ENCODE peak calls at places on chromosome 15, in seven cellular contexts. One of them, this sample, is unnamed.
A peak's percentile ranks its signal among the peaks of the same experiment; 100 is the strongest.

GRCh38 chr15:31455499-31455898 is 128.9 kb downstream of the KLF13 start:
- DNase-seq in breast epithelium: no peak
- DNase-seq in suprapubic skin: peak; percentile 2
- DNase-seq in GM23338: peak; percentile 49
- DNase-seq in spleen: no peak
- DNase-seq in sigmoid colon: no peak
- DNase-seq in HepG2: no peak
- DNase-seq in this sample: no peak

GRCh38 chr15:68352401-68353062 is 75.0 kb downstream of the FEM1B start:
- DNase-seq in breast epithelium: peak; percentile 55
- DNase-seq in suprapubic skin: no peak
- DNase-seq in GM23338: no peak
- DNase-seq in spleen: peak; percentile 72
- DNase-seq in sigmoid colon: peak; percentile 90
- DNase-seq in HepG2: no peak
- DNase-seq in this sample: peak; percentile 98

GRCh38 chr15:93038064-93038705 is 50.8 kb downstream of the RGMA start:
- DNase-seq in breast epithelium: no peak
- DNase-seq in suprapubic skin: peak; percentile 46
- DNase-seq in GM23338: no peak
- DNase-seq in spleen: peak; percentile 32
- DNase-seq in sigmoid colon: peak; percentile 57
- DNase-seq in HepG2: no peak
- DNase-seq in this sample: no peak

GRCh38 chr15:99014803-99015676 is 7.4 kb upstream of the PGPEP1L start:
- DNase-seq in breast epithelium: peak; percentile 65
- DNase-seq in suprapubic skin: no peak
- DNase-seq in GM23338: peak; percentile 88
- DNase-seq in spleen: peak; percentile 84
- DNase-seq in sigmoid colon: peak; percentile 80
- DNase-seq in HepG2: peak; percentile 28
- DNase-seq in this sample: peak; percentile 41

GRCh38 chr15:88907111-88907510 is 6.1 kb downstream of the MFGE8 start:
- DNase-seq in breast epithelium: no peak
- DNase-seq in suprapubic skin: no peak
- DNase-seq in GM23338: no peak
- DNase-seq in spleen: no peak
- DNase-seq in sigmoid colon: peak; percentile 61
- DNase-seq in HepG2: no peak
- DNase-seq in this sample: no peak

GRCh38 chr15:99084965-99085364 is 19.9 kb upstream of the SYNM start:
- DNase-seq in breast epithelium: no peak
- DNase-seq in suprapubic skin: no peak
- DNase-seq in GM23338: no peak
- DNase-seq in spleen: no peak
- DNase-seq in sigmoid colon: no peak
- DNase-seq in HepG2: no peak
- DNase-seq in this sample: no peak

GRCh38 chr15:68833734-68834334 is 13.1 kb upstream of the ANP32A start:
- DNase-seq in breast epithelium: no peak
- DNase-seq in suprapubic skin: no peak
- DNase-seq in GM23338: no peak
- DNase-seq in spleen: no peak
- DNase-seq in sigmoid colon: no peak
- DNase-seq in HepG2: no peak
- DNase-seq in this sample: no peak

GRCh38 chr15:51706347-51706746 is 25.0 kb downstream of the SCG3 start:
- DNase-seq in breast epithelium: no peak
- DNase-seq in suprapubic skin: no peak
- DNase-seq in GM23338: no peak
- DNase-seq in spleen: no peak
- DNase-seq in sigmoid colon: no peak
- DNase-seq in HepG2: no peak
- DNase-seq in this sample: no peak

DNA sequence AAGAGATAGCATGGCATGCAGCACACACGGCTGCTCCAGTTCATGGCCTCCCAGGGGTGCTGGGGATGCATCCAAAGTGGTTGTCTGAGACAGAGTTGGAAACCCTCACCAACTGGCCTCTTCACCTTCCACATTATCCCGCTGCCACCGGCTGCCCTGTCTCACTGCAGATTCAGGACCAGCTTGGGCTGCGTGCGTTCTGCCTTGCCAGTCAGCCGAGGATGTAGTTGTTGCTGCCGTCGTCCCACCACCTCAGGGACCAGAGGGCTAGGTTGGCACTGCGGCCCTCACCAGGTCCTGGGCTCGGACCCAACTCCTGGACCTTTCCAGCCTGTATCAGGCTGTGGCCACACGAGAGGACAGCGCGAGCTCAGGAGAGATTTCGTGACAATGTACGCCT is 4.8 kb downstream of the CIB1 start:
- DNase-seq in breast epithelium: no peak
- DNase-seq in suprapubic skin: no peak
- DNase-seq in GM23338: no peak
- DNase-seq in spleen: no peak
- DNase-seq in sigmoid colon: no peak
- DNase-seq in HepG2: no peak
- DNase-seq in this sample: no peak
- TF ChIP-seq POLR2AphosphoS5 in breast epithelium: no peak
- TF ChIP-seq POLR2AphosphoS5 in suprapubic skin: no peak
- TF ChIP-seq POLR2AphosphoS5 in GM23338: no peak
- TF ChIP-seq POLR2AphosphoS5 in spleen: peak; percentile 32
- TF ChIP-seq POLR2AphosphoS5 in sigmoid colon: no peak
- TF ChIP-seq POLR2AphosphoS5 in HepG2: no peak
- TF ChIP-seq POLR2AphosphoS5 in this sample: no peak

GRCh38 chr15:50358805-50359204 is 3.8 kb upstream of the GABPB1 start:
- DNase-seq in breast epithelium: no peak
- DNase-seq in suprapubic skin: no peak
- DNase-seq in GM23338: peak; percentile 61
- DNase-seq in spleen: no peak
- DNase-seq in sigmoid colon: no peak
- DNase-seq in HepG2: peak; percentile 57
- DNase-seq in this sample: peak; percentile 41
- TF ChIP-seq POLR2AphosphoS5 in breast epithelium: no peak
- TF ChIP-seq POLR2AphosphoS5 in suprapubic skin: no peak
- TF ChIP-seq POLR2AphosphoS5 in GM23338: no peak
- TF ChIP-seq POLR2AphosphoS5 in spleen: no peak
- TF ChIP-seq POLR2AphosphoS5 in sigmoid colon: no peak
- TF ChIP-seq POLR2AphosphoS5 in HepG2: no peak
- TF ChIP-seq POLR2AphosphoS5 in this sample: no peak

GRCh38 chr15:41387646-41388045 is 14.7 kb downstream of the NDUFAF1 start:
- DNase-seq in breast epithelium: no peak
- DNase-seq in suprapubic skin: no peak
- DNase-seq in GM23338: no peak
- DNase-seq in spleen: peak; percentile 37
- DNase-seq in sigmoid colon: peak; percentile 28
- DNase-seq in HepG2: no peak
- DNase-seq in this sample: no peak

GRCh38 chr15:41394924-41395323 is 7.4 kb downstream of the NDUFAF1 start:
- DNase-seq in breast epithelium: no peak
- DNase-seq in suprapubic skin: no peak
- DNase-seq in GM23338: no peak
- DNase-seq in spleen: no peak
- DNase-seq in sigmoid colon: no peak
- DNase-seq in HepG2: no peak
- DNase-seq in this sample: peak; percentile 9

GRCh38 chr15:41396111-41396510 is 6.2 kb downstream of the NDUFAF1 start:
- DNase-seq in breast epithelium: no peak
- DNase-seq in suprapubic skin: no peak
- DNase-seq in GM23338: no peak
- DNase-seq in spleen: no peak
- DNase-seq in sigmoid colon: peak; percentile 13
- DNase-seq in HepG2: no peak
- DNase-seq in this sample: no peak

DNA sequence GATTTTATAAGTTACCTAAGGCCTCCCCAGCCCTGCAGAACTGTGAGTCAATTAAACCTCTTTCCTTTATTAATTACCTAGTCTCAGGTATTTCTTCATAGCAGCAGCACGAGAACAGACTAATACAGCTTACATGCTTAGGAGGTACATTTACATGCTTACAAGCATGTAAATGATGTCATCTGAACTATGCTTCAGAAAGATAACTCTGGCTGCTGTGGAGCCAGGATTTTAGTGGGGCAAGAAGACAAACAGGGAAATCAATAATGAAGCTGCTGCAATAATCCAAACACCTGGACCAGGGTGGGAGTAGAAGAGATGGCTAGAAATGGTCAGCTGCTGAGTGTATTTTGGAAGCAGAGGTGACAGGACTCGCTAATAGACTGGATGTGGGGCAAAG is 9.6 kb downstream of the NDUFAF1 start:
- DNase-seq in breast epithelium: no peak
- DNase-seq in suprapubic skin: no peak
- DNase-seq in GM23338: no peak
- DNase-seq in spleen: no peak
- DNase-seq in sigmoid colon: peak; percentile 8
- DNase-seq in HepG2: no peak
- DNase-seq in this sample: no peak
- TF ChIP-seq POLR2AphosphoS5 in breast epithelium: no peak
- TF ChIP-seq POLR2AphosphoS5 in suprapubic skin: no peak
- TF ChIP-seq POLR2AphosphoS5 in GM23338: no peak
- TF ChIP-seq POLR2AphosphoS5 in spleen: no peak
- TF ChIP-seq POLR2AphosphoS5 in sigmoid colon: no peak
- TF ChIP-seq POLR2AphosphoS5 in HepG2: no peak
- TF ChIP-seq POLR2AphosphoS5 in this sample: no peak

GRCh38 chr15:40334941-40335795 is 5.6 kb downstream of the CCDC9B start:
- DNase-seq in breast epithelium: no peak
- DNase-seq in suprapubic skin: no peak
- DNase-seq in GM23338: no peak
- DNase-seq in spleen: no peak
- DNase-seq in sigmoid colon: no peak
- DNase-seq in HepG2: no peak
- DNase-seq in this sample: no peak

GRCh38 chr15:40331637-40332036 is 8.1 kb downstream of the INAFM2 start:
- DNase-seq in breast epithelium: no peak
- DNase-seq in suprapubic skin: no peak
- DNase-seq in GM23338: no peak
- DNase-seq in spleen: no peak
- DNase-seq in sigmoid colon: no peak
- DNase-seq in HepG2: no peak
- DNase-seq in this sample: no peak

GRCh38 chr15:40334541-40334940 is 6.2 kb downstream of the CCDC9B start:
- DNase-seq in breast epithelium: no peak
- DNase-seq in suprapubic skin: no peak
- DNase-seq in GM23338: no peak
- DNase-seq in spleen: no peak
- DNase-seq in sigmoid colon: no peak
- DNase-seq in HepG2: no peak
- DNase-seq in this sample: no peak

GRCh38 chr15:40332138-40332781 is 8.5 kb downstream of the CCDC9B start:
- DNase-seq in breast epithelium: no peak
- DNase-seq in suprapubic skin: no peak
- DNase-seq in GM23338: no peak
- DNase-seq in spleen: no peak
- DNase-seq in sigmoid colon: no peak
- DNase-seq in HepG2: no peak
- DNase-seq in this sample: no peak

GRCh38 chr15:40333922-40334492 is 6.7 kb downstream of the CCDC9B start:
- DNase-seq in breast epithelium: peak; percentile 60
- DNase-seq in suprapubic skin: no peak
- DNase-seq in GM23338: no peak
- DNase-seq in spleen: peak; percentile 87
- DNase-seq in sigmoid colon: peak; percentile 88
- DNase-seq in HepG2: no peak
- DNase-seq in this sample: peak; percentile 98
- TF ChIP-seq POLR2AphosphoS5 in breast epithelium: no peak
- TF ChIP-seq POLR2AphosphoS5 in suprapubic skin: no peak
- TF ChIP-seq POLR2AphosphoS5 in GM23338: no peak
- TF ChIP-seq POLR2AphosphoS5 in spleen: peak; percentile 84
- TF ChIP-seq POLR2AphosphoS5 in sigmoid colon: peak; percentile 57
- TF ChIP-seq POLR2AphosphoS5 in HepG2: no peak
- TF ChIP-seq POLR2AphosphoS5 in this sample: peak; percentile 60

GRCh38 chr15:96217983-96218382 is 112.5 kb upstream of the NR2F2 start:
- DNase-seq in breast epithelium: no peak
- DNase-seq in suprapubic skin: no peak
- DNase-seq in GM23338: no peak
- DNase-seq in spleen: no peak
- DNase-seq in sigmoid colon: no peak
- DNase-seq in HepG2: no peak
- DNase-seq in this sample: no peak
- TF ChIP-seq POLR2AphosphoS5 in breast epithelium: no peak
- TF ChIP-seq POLR2AphosphoS5 in suprapubic skin: no peak
- TF ChIP-seq POLR2AphosphoS5 in GM23338: no peak
- TF ChIP-seq POLR2AphosphoS5 in spleen: no peak
- TF ChIP-seq POLR2AphosphoS5 in sigmoid colon: no peak
- TF ChIP-seq POLR2AphosphoS5 in HepG2: no peak
- TF ChIP-seq POLR2AphosphoS5 in this sample: no peak

GRCh38 chr15:85542895-85543331 is 162.5 kb downstream of the AKAP13 start:
- DNase-seq in breast epithelium: no peak
- DNase-seq in suprapubic skin: no peak
- DNase-seq in GM23338: no peak
- DNase-seq in spleen: no peak
- DNase-seq in sigmoid colon: no peak
- DNase-seq in HepG2: no peak
- DNase-seq in this sample: peak; percentile 49
- TF ChIP-seq POLR2AphosphoS5 in breast epithelium: no peak
- TF ChIP-seq POLR2AphosphoS5 in suprapubic skin: no peak
- TF ChIP-seq POLR2AphosphoS5 in GM23338: no peak
- TF ChIP-seq POLR2AphosphoS5 in spleen: no peak
- TF ChIP-seq POLR2AphosphoS5 in sigmoid colon: no peak
- TF ChIP-seq POLR2AphosphoS5 in HepG2: no peak
- TF ChIP-seq POLR2AphosphoS5 in this sample: no peak